ENCODE peak calls at places on chromosome 17, in six cellular contexts. R, N, V, D, F and S are unnamed samples.

GRCh38 chr17:13346996-13347762 is 254.6 kb downstream of the HS3ST3A1 start:
- DNase-seq in R (no peak), N (no peak), V (no peak), D (peak; percentile 79), F (no peak), S (no peak)

GRCh38 chr17:18184143-18185007 is 747 bp downstream of the ALKBH5 start:
- DNase-seq in R (peak; percentile 62), N (peak; percentile 50), V (peak; percentile 59), D (peak; percentile 56), F (peak; percentile 38), S (peak; percentile 61)

GRCh38 chr17:51263001-51263400 is 2.7 kb downstream of the UTP18 start:
- DNase-seq in R (no peak), N (no peak), V (no peak), D (no peak), F (no peak), S (no peak)

GRCh38 chr17:32586666-32587065 is 99.9 kb downstream of the CDK5R1 start:
- DNase-seq in R (no peak), N (no peak), V (no peak), D (no peak), F (no peak), S (no peak)

GRCh38 chr17:55356440-55357328 is 65.0 kb downstream of the MMD start:
- DNase-seq in R (no peak), N (peak; percentile 85), V (peak; percentile 80), D (peak; percentile 86), F (peak; percentile 68), S (peak; percentile 58)

GRCh38 chr17:7831233-7831632 is 2.8 kb upstream of the KDM6B start:
- DNase-seq in R (no peak), N (no peak), V (no peak), D (no peak), F (no peak), S (no peak)

GRCh38 chr17:37841232-37841631 is 83.0 kb upstream of the TBC1D3K start:
- DNase-seq in R (no peak), N (no peak), V (no peak), D (no peak), F (no peak), S (no peak)

GRCh38 chr17:38958756-38959155 is 8.4 kb downstream of the FBXO47 start:
- DNase-seq in R (no peak), N (no peak), V (no peak), D (no peak), F (no peak), S (no peak)

GRCh38 chr17:44203731-44204452 is 4.2 kb upstream of the ATXN7L3 start:
- DNase-seq in R (no peak), N (peak; percentile 39), V (peak; percentile 80), D (peak; percentile 76), F (no peak), S (no peak)

GRCh38 chr17:30472238-30472890 is 4.8 kb upstream of the GOSR1 start:
- DNase-seq in R (no peak), N (no peak), V (no peak), D (no peak), F (no peak), S (no peak)

GRCh38 chr17:82952019-82952418 is 112.2 kb upstream of the ZNF750 start:
- DNase-seq in R (peak; percentile 37), N (no peak), V (no peak), D (no peak), F (no peak), S (peak; percentile 35)

GRCh38 chr17:65071861-65072260 is 15.3 kb upstream of the GNA13 start:
- DNase-seq in R (no peak), N (no peak), V (no peak), D (peak; percentile 73), F (no peak), S (no peak)

GRCh38 chr17:79391376-79391775 is 219.5 kb downstream of the RBFOX3 start:
- DNase-seq in R (no peak), N (no peak), V (no peak), D (no peak), F (no peak), S (no peak)

GRCh38 chr17:52011070-52011469 is 147.4 kb downstream of the CA10 start:
- DNase-seq in R (no peak), N (no peak), V (no peak), D (no peak), F (no peak), S (no peak)

GRCh38 chr17:44785921-44786320 is 27.1 kb downstream of the ADAM11 start:
- DNase-seq in R (no peak), N (no peak), V (no peak), D (no peak), F (no peak), S (no peak)

GRCh38 chr17:16435951-16436886 is 20.8 kb downstream of the TRPV2 start:
- DNase-seq in R (no peak), N (no peak), V (no peak), D (no peak), F (no peak), S (no peak)

GRCh38 chr17:51805765-51806164 is 352.7 kb downstream of the CA10 start:
- DNase-seq in R (no peak), N (no peak), V (no peak), D (no peak), F (no peak), S (no peak)

GRCh38 chr17:44061446-44061845 is 5.0 kb downstream of the LSM12 start:
- DNase-seq in R (no peak), N (no peak), V (no peak), D (no peak), F (no peak), S (no peak)

GRCh38 chr17:74296548-74296936 is 22.5 kb downstream of the DNAI2 start:
- DNase-seq in R (no peak), N (peak; percentile 56), V (no peak), D (peak; percentile 73), F (peak; percentile 81), S (no peak)

GRCh38 chr17:74295625-74296547 is 21.9 kb downstream of the DNAI2 start:
- DNase-seq in R (no peak), N (no peak), V (no peak), D (no peak), F (peak; percentile 69), S (no peak)

GRCh38 chr17:74298690-74299617 is 24.9 kb downstream of the DNAI2 start:
- DNase-seq in R (no peak), N (no peak), V (no peak), D (no peak), F (no peak), S (no peak)

GRCh38 chr17:74299618-74300009 is 25.6 kb downstream of the DNAI2 start:
- DNase-seq in R (no peak), N (no peak), V (no peak), D (no peak), F (no peak), S (no peak)

GRCh38 chr17:74297941-74298340 is 23.9 kb downstream of the DNAI2 start:
- DNase-seq in R (no peak), N (no peak), V (no peak), D (no peak), F (no peak), S (no peak)
- H3K27ac ChIP-seq in R (no peak overlapping the region), N (no peak overlapping the region), V (no peak overlapping the region), D (no peak overlapping the region), F (no peak overlapping the region), S (no peak overlapping the region)

DNA sequence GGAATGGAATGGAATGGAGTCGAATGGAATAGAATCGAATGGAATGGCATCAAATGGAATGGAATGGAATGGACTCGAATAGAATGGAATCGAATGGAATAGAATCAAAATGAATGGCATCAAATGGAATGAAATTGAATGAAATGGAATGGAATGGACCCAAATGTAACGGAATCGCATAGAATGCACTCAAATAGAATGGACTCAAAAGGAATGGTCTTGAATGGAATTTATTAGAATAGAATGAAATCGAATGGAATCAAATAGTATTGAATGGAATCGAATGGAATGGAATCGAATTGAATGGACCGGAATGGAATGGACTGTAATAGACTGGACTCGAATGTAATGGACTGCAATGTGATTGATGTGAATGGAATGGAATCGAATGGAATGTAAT is 501.4 kb upstream of the WSB1 start:
- DNase-seq in R (no peak), N (no peak), V (no peak), D (no peak), F (no peak), S (no peak)
- H3K9me3 ChIP-seq in R (peaks cover 51% of the 10 kb centered on the region), N (no peaks in the 10 kb centered on the region), V (peaks cover 91% of the 10 kb centered on the region), D (peaks cover 61% of the 10 kb centered on the region), F (peaks cover 51% of the 10 kb centered on the region), S (peaks cover 4% of the 10 kb centered on the region)

GRCh38 chr17:67729903-67730302 is 12.2 kb downstream of the NOL11 start:
- DNase-seq in R (no peak), N (no peak), V (no peak), D (no peak), F (no peak), S (no peak)

GRCh38 chr17:67730706-67731105 is 13.0 kb downstream of the NOL11 start:
- DNase-seq in R (no peak), N (no peak), V (no peak), D (no peak), F (no peak), S (no peak)

GRCh38 chr17:67725232-67726206 is 7.8 kb downstream of the NOL11 start:
- DNase-seq in R (no peak), N (no peak), V (no peak), D (no peak), F (no peak), S (no peak)
- H3K27ac ChIP-seq in R (no peak overlapping the region), N (no peak overlapping the region), V (no peak overlapping the region), D (no peak overlapping the region), F (no peak overlapping the region), S (no peak overlapping the region)

GRCh38 chr17:21676281-21677111 is 15.8 kb upstream of the KCNJ18 start:
- DNase-seq in R (peak; percentile 53), N (no peak), V (no peak), D (no peak), F (no peak), S (no peak)
- H3K9me3 ChIP-seq in R (peaks cover 5% of the 10 kb centered on the region), N (no peaks in the 10 kb centered on the region), V (peaks cover 29% of the 10 kb centered on the region), D (no peaks in the 10 kb centered on the region), F (no peaks in the 10 kb centered on the region), S (no peaks in the 10 kb centered on the region)

GRCh38 chr17:58358408-58359172 is 6.6 kb upstream of the SUPT4H1 start:
- DNase-seq in R (no peak), N (no peak), V (no peak), D (no peak), F (no peak), S (no peak)
- H3K27ac ChIP-seq in R (no peak overlapping the region), N (no peak overlapping the region), V (no peak overlapping the region), D (no peak overlapping the region), F (no peak overlapping the region), S (no peak overlapping the region)

DNA sequence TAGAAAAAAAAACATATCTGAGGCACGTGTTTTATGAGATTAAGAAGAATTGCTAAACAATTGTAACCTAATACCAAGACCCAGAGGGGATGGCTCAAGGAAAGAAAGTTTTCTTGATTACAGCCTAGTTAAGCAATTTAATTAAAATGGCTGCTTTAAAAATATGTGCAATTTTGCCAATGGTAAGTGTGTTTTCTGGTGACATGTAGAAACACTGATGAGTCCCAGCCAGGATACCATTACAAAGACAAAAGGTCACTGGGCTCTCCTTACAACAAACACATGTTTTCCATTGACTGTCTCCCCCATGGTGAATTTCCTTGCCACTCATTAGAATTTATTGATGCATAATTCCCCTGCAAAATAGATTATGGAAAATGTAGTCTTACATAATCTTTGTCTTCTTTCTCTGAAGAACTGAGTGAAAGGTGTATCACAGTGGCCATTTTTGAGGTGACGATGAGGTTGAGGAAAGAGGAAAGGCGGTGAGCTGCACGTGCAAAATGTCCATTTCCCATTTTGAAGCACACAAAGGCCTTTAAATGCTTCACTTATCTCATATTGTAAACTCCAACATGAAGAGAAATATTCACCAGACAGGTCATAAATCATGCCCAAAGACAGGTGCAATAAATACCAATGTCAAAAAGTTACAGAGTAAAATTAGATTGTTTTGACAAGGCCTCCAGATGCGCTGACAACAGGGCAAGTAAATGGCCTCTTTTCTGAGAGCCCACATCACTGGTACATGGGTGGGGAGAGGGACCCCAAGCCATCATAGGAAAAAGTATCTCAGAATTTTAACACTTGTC is 696.9 kb downstream of the KCNJ2 start:
- DNase-seq in R (no peak), N (no peak), V (no peak), D (no peak), F (no peak), S (no peak)
- H3K9me3 ChIP-seq in R (no peaks in the 10 kb centered on the region), N (no peaks in the 10 kb centered on the region), V (no peaks in the 10 kb centered on the region), D (peaks cover 7% of the 10 kb centered on the region), F (no peaks in the 10 kb centered on the region), S (no peaks in the 10 kb centered on the region)

GRCh38 chr17:40914456-40914855 is 23.0 kb downstream of the KRT23 start:
- DNase-seq in R (no peak), N (no peak), V (no peak), D (no peak), F (no peak), S (no peak)
- H3K27ac ChIP-seq in R (peak overlapping the region; percentile 86), N (no peak overlapping the region), V (no peak overlapping the region), D (peak overlapping the region; percentile 58), F (no peak overlapping the region), S (no peak overlapping the region)